ENCODE peak calls at places on chromosomes 3 and 15, in five cellular contexts. F is heart left ventricle, B is colonic mucosa, O is uterus, Z is left ventricle myocardium inferior. C is an unnamed sample.
A peak's percentile ranks its signal among the peaks of the same experiment; 100 is the strongest.

GRCh38 chr3:115281697-115282685 is 134.9 kb upstream of the ZBTB20 start:
- DNase-seq in F (no peak), B (no peak), O (no peak), Z (no peak), C (no peak)

GRCh38 chr15:62739082-62739481 is 303.5 kb upstream of the TPM1 start:
- DNase-seq in F (no peak), B (no peak), O (no peak), Z (no peak), C (no peak)

GRCh38 chr3:118683636-118684035 is 351.0 kb downstream of the IGSF11 start:
- DNase-seq in F (no peak), B (no peak), O (no peak), Z (no peak), C (no peak)

GRCh38 chr3:13277130-13277783 is 142.9 kb downstream of the NUP210 start:
- DNase-seq in F (no peak), B (no peak), O (no peak), Z (no peak), C (no peak)

GRCh38 chr15:50425219-50425618 is 1.0 kb downstream of the USP8 start:
- DNase-seq in F (no peak), B (no peak), O (no peak), Z (no peak), C (no peak)

GRCh38 chr3:84881288-84881687 is 77.5 kb upstream of the CADM2 start:
- DNase-seq in F (no peak), B (no peak), O (no peak), Z (no peak), C (no peak)

GRCh38 chr3:64977308-64978100 is 289.7 kb upstream of the ADAMTS9 start:
- DNase-seq in F (no peak), B (no peak), O (no peak), Z (no peak), C (no peak)

GRCh38 chr3:126543457-126544090 is 15.2 kb downstream of the C3orf22 start:
- DNase-seq in F (peak; percentile 3), B (peak; percentile 11), O (peak; percentile 6), Z (no peak), C (no peak)

GRCh38 chr15:76866716-76867321 is 38.3 kb downstream of the SCAPER start:
- DNase-seq in F (no peak), B (no peak), O (no peak), Z (no peak), C (no peak)

GRCh38 chr3:169146112-169146665 is 517.3 kb downstream of the MECOM start:
- DNase-seq in F (peak; percentile 45), B (peak; percentile 70), O (peak; percentile 22), Z (peak; percentile 37), C (peak; percentile 84)

GRCh38 chr3:10702961-10703740 is 112.9 kb upstream of the SLC6A11 start:
- DNase-seq in F (no peak), B (no peak), O (no peak), Z (no peak), C (no peak)

GRCh38 chr3:119695480-119695879 is 7.3 kb upstream of the CFAP91 start:
- DNase-seq in F (no peak), B (no peak), O (no peak), Z (no peak), C (no peak)

GRCh38 chr3:94862703-94863102 is 799.8 kb downstream of the NSUN3 start:
- DNase-seq in F (no peak), B (no peak), O (no peak), Z (no peak), C (no peak)

GRCh38 chr3:66378256-66378655 is 122.6 kb downstream of the LRIG1 start:
- DNase-seq in F (no peak), B (no peak), O (no peak), Z (no peak), C (no peak)

GRCh38 chr15:93477188-93477587 is 388.2 kb upstream of the RGMA start:
- DNase-seq in F (no peak), B (no peak), O (no peak), Z (no peak), C (no peak)

GRCh38 chr15:39579487-39580116 is 1.3 kb upstream of the THBS1 start:
- DNase-seq in F (peak; percentile 73), B (no peak), O (peak; percentile 79), Z (peak; percentile 74), C (peak; percentile 83)

GRCh38 chr3:66502981-66503380 is 2.2 kb upstream of the LRIG1 start:
- DNase-seq in F (no peak), B (no peak), O (no peak), Z (no peak), C (no peak)

GRCh38 chr3:150763841-150764483 is 993 bp upstream of the SIAH2 start:
- DNase-seq in F (peak; percentile 68), B (peak; percentile 77), O (peak; percentile 68), Z (peak; percentile 69), C (peak; percentile 68)

GRCh38 chr15:88681610-88682221 is 42.9 kb downstream of the ISG20 start:
- DNase-seq in F (no peak), B (no peak), O (no peak), Z (no peak), C (peak; percentile 71)

GRCh38 chr15:74438206-74438605 is 4.4 kb upstream of the SEMA7A start:
- DNase-seq in F (no peak), B (no peak), O (no peak), Z (no peak), C (no peak)

GRCh38 chr15:66151809-66152208 is 101.7 kb downstream of the MEGF11 start:
- DNase-seq in F (peak; percentile 9), B (peak; percentile 22), O (no peak), Z (peak; percentile 16), C (peak; percentile 64)

GRCh38 chr15:67825880-67826716 is 789 bp downstream of the SKOR1 start:
- DNase-seq in F (no peak), B (no peak), O (no peak), Z (no peak), C (peak; percentile 33)

GRCh38 chr3:10351013-10351735 is 30.3 kb upstream of the SEC13 start:
- DNase-seq in F (no peak), B (no peak), O (no peak), Z (no peak), C (no peak)

GRCh38 chr3:15460891-15461524 is 33.6 kb downstream of the EAF1 start:
- DNase-seq in F (no peak), B (no peak), O (no peak), Z (no peak), C (no peak)

GRCh38 chr3:65338571-65338970 is 650.8 kb upstream of the ADAMTS9 start:
- DNase-seq in F (no peak), B (no peak), O (no peak), Z (no peak), C (no peak)

GRCh38 chr3:108302570-108302969 is 6.2 kb downstream of the HHLA2 start:
- DNase-seq in F (no peak), B (no peak), O (no peak), Z (no peak), C (no peak)

GRCh38 chr15:48802257-48802656 is 8.6 kb downstream of the CEP152 start:
- DNase-seq in F (no peak), B (no peak), O (no peak), Z (no peak), C (no peak)

DNA sequence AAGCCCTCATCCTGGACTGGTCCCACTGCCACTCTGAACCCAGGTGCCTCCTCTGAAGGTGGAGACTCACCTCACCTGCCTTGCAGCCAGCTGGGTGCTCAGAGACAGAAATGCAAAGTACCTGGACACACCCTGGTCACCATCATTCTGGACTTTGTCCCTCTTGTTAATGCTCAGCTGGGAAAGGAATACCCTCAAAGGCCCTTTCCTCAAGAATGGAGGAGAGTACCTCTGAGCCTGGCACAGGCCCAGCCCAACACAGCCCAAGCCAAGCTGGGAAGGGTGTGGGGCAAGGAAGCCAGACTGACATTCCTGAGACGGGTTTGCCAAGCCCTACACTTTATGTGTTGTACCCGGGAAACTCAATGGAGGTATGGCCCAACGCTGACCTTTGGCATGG is 983 bp upstream of the ALAS1 start:
- DNase-seq in F (no peak), B (peak; percentile 88), O (no peak), Z (peak; percentile 30), C (no peak)
- H3K4me3 ChIP-seq in F (no peak overlapping the region), B (no peak overlapping the region), O (no peak overlapping the region), Z (no peak overlapping the region), C (no peak overlapping the region)

GRCh38 chr3:111936191-111936841 is 42.5 kb upstream of the ABHD10 start:
- DNase-seq in F (no peak), B (no peak), O (no peak), Z (no peak), C (no peak)
- H3K27ac ChIP-seq in F (no peak overlapping the region), B (no peak overlapping the region), O (no peak overlapping the region), Z (no peak overlapping the region), C (no peak overlapping the region)

GRCh38 chr3:124258057-124258500 is 266.2 kb upstream of the ROPN1 start:
- DNase-seq in F (no peak), B (no peak), O (no peak), Z (no peak), C (peak; percentile 25)

GRCh38 chr3:124260206-124260915 is 268.4 kb upstream of the ROPN1 start:
- DNase-seq in F (peak; percentile 62), B (no peak), O (peak; percentile 84), Z (peak; percentile 54), C (peak; percentile 84)

GRCh38 chr3:124263168-124263567 is 271.2 kb upstream of the ROPN1 start:
- DNase-seq in F (no peak), B (no peak), O (no peak), Z (no peak), C (no peak)

GRCh38 chr3:124257332-124257864 is 265.5 kb upstream of the ROPN1 start:
- DNase-seq in F (no peak), B (no peak), O (no peak), Z (no peak), C (no peak)

GRCh38 chr3:124261301-124261700 is 269.4 kb upstream of the ROPN1 start:
- DNase-seq in F (no peak), B (no peak), O (no peak), Z (no peak), C (no peak)
- H3K4me1 ChIP-seq in F (peaks cover 4% of the 10 kb centered on the region), B (no peaks in the 10 kb centered on the region), O (peaks cover 7% of the 10 kb centered on the region), Z (peaks cover 44% of the 10 kb centered on the region), C (peaks cover 7% of the 10 kb centered on the region)

GRCh38 chr3:72485649-72486048 is 362.6 kb downstream of the SHQ1 start:
- DNase-seq in F (peak; percentile 38), B (no peak), O (no peak), Z (peak; percentile 36), C (peak; percentile 29)

GRCh38 chr3:72480366-72480765 is 367.9 kb downstream of the SHQ1 start:
- DNase-seq in F (no peak), B (no peak), O (no peak), Z (no peak), C (no peak)

GRCh38 chr3:72483554-72484104 is 364.6 kb downstream of the SHQ1 start:
- DNase-seq in F (no peak), B (no peak), O (no peak), Z (no peak), C (no peak)

GRCh38 chr3:72481542-72481941 is 366.7 kb downstream of the SHQ1 start:
- DNase-seq in F (no peak), B (no peak), O (no peak), Z (no peak), C (no peak)

DNA sequence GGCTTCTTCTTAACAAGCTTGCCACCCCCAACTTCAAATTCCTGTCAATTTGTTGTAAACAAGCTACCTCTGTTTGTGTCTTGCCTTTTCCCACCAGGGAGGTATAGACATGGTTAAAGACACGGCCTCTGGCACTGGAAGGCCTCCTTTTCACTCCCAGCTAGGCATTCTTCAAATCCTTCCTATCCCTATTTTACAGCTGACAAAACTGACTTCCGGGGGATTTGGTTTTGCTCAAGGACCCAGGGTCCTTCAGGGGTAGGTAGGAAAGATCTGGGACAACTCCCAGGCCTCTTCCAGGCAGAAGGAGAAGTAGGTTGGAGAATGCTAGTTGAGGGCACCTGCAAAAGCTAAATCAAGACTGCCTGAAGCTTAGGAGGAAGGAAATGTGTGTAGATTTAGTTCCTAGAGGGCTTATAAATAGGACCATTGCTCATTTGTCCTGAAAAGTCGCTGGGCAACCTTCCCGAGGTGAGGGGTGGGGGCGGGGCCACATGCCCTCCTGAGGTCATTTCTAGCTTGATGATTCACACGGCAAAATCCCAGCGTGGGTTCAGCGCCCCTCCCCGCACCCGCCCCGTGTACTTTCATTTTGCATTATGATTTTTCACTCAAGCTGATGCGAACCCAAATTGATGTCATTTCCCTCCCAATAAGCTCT is 365.5 kb downstream of the SHQ1 start:
- DNase-seq in F (peak; percentile 80), B (peak; percentile 75), O (peak; percentile 90), Z (peak; percentile 77), C (peak; percentile 72)
- H3K4me3 ChIP-seq in F (peak overlapping the region; percentile 39), B (no peak overlapping the region), O (peak overlapping the region; percentile 29), Z (peak overlapping the region; percentile 55), C (peak overlapping the region; percentile 30)